ENCODE peak calls at places on chromosomes 3 and 15, in seven cellular contexts. Q is H1, K is neural progenitor cell, V is breast epithelium, P is hepatocyte, Z is psoas muscle, Y is foreskin keratinocyte. E is an unnamed sample. For H3K4me1, the result is how much of the 10 kb centered on the place peaks cover.

GRCh38 chr15:28944696-28945300 is 59.0 kb downstream of the APBA2 start:
- DNase-seq in Q (no peak), K (no peak), V (no peak), P (no peak), Z (no peak), Y (no peak), E (no peak)

GRCh38 chr3:143433787-143434378 is 314.3 kb downstream of the CHST2 start:
- DNase-seq in Q (no peak), K (peak), V (no peak), P (no peak), Z (no peak), Y (no peak), E (no peak)

GRCh38 chr3:161607056-161607455 is 110.4 kb downstream of the OTOL1 start:
- DNase-seq in Q (no peak), K (no peak), V (no peak), P (no peak), Z (no peak), Y (no peak), E (no peak)

GRCh38 chr3:66693461-66693912 is 192.7 kb upstream of the LRIG1 start:
- DNase-seq in Q (no peak), K (no peak), V (peak), P (no peak), Z (peak), Y (no peak), E (peak)

GRCh38 chr3:123388050-123388449 is 60.8 kb downstream of the ADCY5 start:
- DNase-seq in Q (no peak), K (no peak), V (no peak), P (no peak), Z (no peak), Y (no peak), E (no peak)

GRCh38 chr15:63583027-63583426 is 14.2 kb upstream of the FBXL22 start:
- DNase-seq in Q (no peak), K (no peak), V (no peak), P (no peak), Z (no peak), Y (peak), E (no peak)

GRCh38 chr15:73024161-73024560 is 28.1 kb upstream of the NEO1 start:
- DNase-seq in Q (no peak), K (no peak), V (no peak), P (no peak), Z (no peak), Y (no peak), E (no peak)

GRCh38 chr15:43370310-43370974 is 401 bp downstream of the ZSCAN29 start:
- DNase-seq in Q (no peak), K (peak), V (no peak), P (peak), Z (no peak), Y (no peak), E (peak)

GRCh38 chr15:49040151-49040550 is 6.1 kb downstream of the SECISBP2L start:
- DNase-seq in Q (no peak), K (no peak), V (no peak), P (no peak), Z (no peak), Y (no peak), E (no peak)

GRCh38 chr3:152835311-152836102 is 576 bp downstream of the P2RY1 start:
- DNase-seq in Q (no peak), K (peak), V (peak), P (peak), Z (peak), Y (peak), E (peak)

GRCh38 chr3:9416139-9416780 is 18.8 kb downstream of the SETD5 start:
- DNase-seq in Q (no peak), K (no peak), V (no peak), P (no peak), Z (no peak), Y (no peak), E (no peak)

GRCh38 chr3:104556372-104557078 is 810.2 kb upstream of the ALCAM start:
- DNase-seq in Q (no peak), K (peak), V (no peak), P (no peak), Z (no peak), Y (no peak), E (no peak)

GRCh38 chr3:186166036-186166435 is 57.1 kb upstream of the ETV5 start:
- DNase-seq in Q (no peak), K (no peak), V (no peak), P (no peak), Z (no peak), Y (no peak), E (no peak)

GRCh38 chr15:70633394-70633793 is 130.0 kb downstream of the UACA start:
- DNase-seq in Q (no peak), K (peak), V (no peak), P (peak), Z (no peak), Y (no peak), E (no peak)

GRCh38 chr15:96122077-96123027 is 208.1 kb upstream of the NR2F2 start:
- DNase-seq in Q (no peak), K (no peak), V (no peak), P (peak), Z (no peak), Y (no peak), E (no peak)

GRCh38 chr15:76296849-76297248 is 14.4 kb downstream of the ETFA start:
- DNase-seq in Q (no peak), K (no peak), V (no peak), P (no peak), Z (no peak), Y (no peak), E (no peak)

GRCh38 chr3:1533763-1534162 is 440.9 kb downstream of the CNTN6 start:
- DNase-seq in Q (no peak), K (no peak), V (no peak), P (no peak), Z (no peak), Y (no peak), E (no peak)

GRCh38 chr15:67931861-67932260 is 92.0 kb upstream of the RNU6-1 start:
- DNase-seq in Q (no peak), K (no peak), V (no peak), P (peak), Z (no peak), Y (no peak), E (no peak)

GRCh38 chr3:159711560-159712333 is 276.9 kb upstream of the IL12A start:
- DNase-seq in Q (no peak), K (peak), V (no peak), P (peak), Z (peak), Y (peak), E (no peak)

GRCh38 chr3:160464321-160464720 is 14.7 kb upstream of the TRIM59 start:
- DNase-seq in Q (no peak), K (no peak), V (no peak), P (no peak), Z (no peak), Y (no peak), E (no peak)

GRCh38 chr15:90420488-90420850 is 32.4 kb downstream of the IQGAP1 start:
- DNase-seq in Q (no peak), K (no peak), V (no peak), P (no peak), Z (no peak), Y (no peak), E (no peak)

GRCh38 chr15:90419738-90420487 is 31.9 kb downstream of the IQGAP1 start:
- DNase-seq in Q (no peak), K (no peak), V (no peak), P (peak), Z (no peak), Y (peak), E (no peak)

GRCh38 chr15:90419202-90419601 is 31.2 kb downstream of the IQGAP1 start:
- DNase-seq in Q (no peak), K (no peak), V (no peak), P (no peak), Z (no peak), Y (no peak), E (no peak)

GRCh38 chr15:90422043-90422442 is 34.0 kb downstream of the IQGAP1 start:
- DNase-seq in Q (no peak), K (no peak), V (no peak), P (no peak), Z (no peak), Y (no peak), E (no peak)

DNA sequence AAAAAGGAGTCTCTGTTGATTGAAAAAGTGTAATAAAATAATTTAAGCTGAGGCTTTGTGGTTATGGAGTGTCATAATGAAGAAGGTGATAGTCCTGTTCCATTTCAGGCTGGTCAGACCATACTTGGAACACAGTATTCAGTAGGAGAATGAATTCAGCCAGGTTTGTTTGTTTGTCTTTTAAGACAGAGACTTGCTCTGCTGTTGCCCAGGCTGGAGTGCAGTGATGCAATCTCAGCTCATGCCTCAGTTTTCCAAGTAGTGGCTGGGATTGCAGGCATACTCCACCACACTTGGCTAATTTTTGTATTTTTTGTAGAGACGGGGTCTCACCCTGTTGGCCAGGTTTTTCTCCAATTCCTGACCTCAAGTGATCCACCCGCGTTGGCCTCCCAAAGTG is 33.5 kb downstream of the IQGAP1 start:
- DNase-seq in Q (no peak), K (no peak), V (no peak), P (no peak), Z (no peak), Y (no peak), E (no peak)
- H3K4me1 ChIP-seq in Q (under half), K (under half), V (under half), P (under half), Z (half or more), Y (under half), E (under half)

DNA sequence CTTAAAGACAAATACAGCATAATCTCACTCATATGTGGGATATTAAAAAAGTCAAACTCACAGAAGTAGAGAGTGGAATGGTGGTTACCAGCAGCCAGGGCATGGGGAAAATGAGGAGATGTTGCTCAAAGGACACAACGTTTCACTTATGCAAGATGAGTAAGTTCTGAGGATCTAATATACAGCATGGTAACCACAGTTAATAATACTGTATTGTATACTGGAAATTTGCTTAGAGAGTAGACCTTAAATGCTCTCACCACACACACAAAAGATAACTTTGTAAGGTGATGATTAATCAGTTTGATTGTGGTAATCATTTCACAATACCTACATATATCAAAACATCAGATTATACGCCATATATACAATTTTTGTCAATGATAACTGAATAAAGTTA is 60.0 kb downstream of the MYH15 start:
- DNase-seq in Q (no peak), K (no peak), V (no peak), P (no peak), Z (no peak), Y (peak), E (no peak)
- H3K4me1 ChIP-seq in Q (under half), K (under half), V (under half), P (under half), Z (under half), Y (under half), E (under half)

DNA sequence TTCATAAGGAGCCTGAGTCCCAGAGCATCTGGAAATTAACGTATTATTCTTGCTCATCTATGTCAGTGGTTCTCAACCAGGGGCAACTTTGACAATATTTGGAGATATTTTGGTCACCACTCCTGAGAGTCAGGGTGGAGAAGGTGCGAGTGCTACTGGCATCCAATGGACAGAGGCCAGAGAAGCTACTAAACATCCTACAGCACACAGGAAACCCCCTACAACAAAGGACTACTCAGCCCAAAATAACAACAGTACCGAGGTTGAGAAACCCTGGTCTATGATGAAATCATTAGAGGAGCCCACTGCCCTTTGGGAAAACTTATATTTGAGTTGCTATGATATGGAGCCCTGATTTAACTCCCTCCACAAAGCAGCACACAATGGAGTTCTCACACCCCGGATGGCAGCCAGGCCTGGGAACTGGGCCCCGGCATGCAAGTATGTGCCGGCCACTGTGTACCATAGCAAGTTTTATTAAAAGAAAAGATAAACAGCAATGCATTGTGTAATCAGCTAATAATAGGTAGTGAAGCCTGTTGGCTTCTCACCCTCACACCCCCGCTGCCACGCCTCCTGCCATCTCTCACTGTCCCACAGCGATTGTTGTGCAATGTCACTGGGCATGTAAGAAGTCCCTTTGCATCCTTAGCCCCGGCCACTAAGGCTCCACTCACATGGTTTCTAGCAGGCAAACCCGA is 109.8 kb downstream of the AQP9 start:
- DNase-seq in Q (no peak), K (no peak), V (no peak), P (no peak), Z (peak), Y (no peak), E (no peak)
- H3K4me1 ChIP-seq in Q (under half), K (under half), V (under half), P (under half), Z (under half), Y (under half), E (under half)

GRCh38 chr3:120094776-120095225 is 554 bp upstream of the GSK3B start:
- DNase-seq in Q (peak), K (peak), V (peak), P (peak), Z (peak), Y (peak), E (peak)
- H3K4me1 ChIP-seq in Q (under half), K (under half), V (under half), P (under half), Z (under half), Y (under half), E (under half)

E was measured in pancreas.